ENCODE peak calls at places on chromosomes 1 and 21, in nine cellular contexts. M is type B pancreatic cell, R is AG04449, Z is nephron progenitor cell, B is adrenal gland, J is uterus, F is lung, Q is GM13977, G is Peyer's patch. W is an unnamed sample.
A peak's percentile ranks its signal among the peaks of the same experiment; 100 is the strongest.

GRCh38 chr1:64471218-64471719 is 1.3 kb downstream of the CACHD1 start:
- DNase-seq in M (peak; percentile 72), R (no peak), Z (peak; percentile 80), B (peak; percentile 70), J (peak; percentile 47), F (peak; percentile 47), Q (no peak), G (no peak), W (peak; percentile 37)

GRCh38 chr21:8990326-8991087 is 1530.9 kb upstream of the TPTE start:
- DNase-seq in M (no peak), R (no peak), Z (no peak), B (no peak), J (no peak), F (no peak), Q (peak; percentile 35), G (no peak), W (no peak)

GRCh38 chr1:201299968-201300367 is 16.7 kb downstream of the PKP1 start:
- DNase-seq in M (no peak), R (no peak), Z (no peak), B (peak; percentile 70), J (no peak), F (peak; percentile 73), Q (no peak), G (no peak), W (no peak)

GRCh38 chr21:46626536-46627302 is 8.8 kb upstream of the PRMT2 start:
- DNase-seq in M (no peak), R (no peak), Z (no peak), B (no peak), J (no peak), F (no peak), Q (no peak), G (no peak), W (no peak)

GRCh38 chr1:21344750-21345443 is 54.6 kb upstream of the ECE1 start:
- DNase-seq in M (no peak), R (no peak), Z (no peak), B (no peak), J (no peak), F (no peak), Q (peak; percentile 53), G (peak; percentile 33), W (no peak)

GRCh38 chr1:1439550-1440261 is 4.2 kb downstream of the VWA1 start:
- DNase-seq in M (no peak), R (no peak), Z (no peak), B (no peak), J (no peak), F (no peak), Q (no peak), G (no peak), W (no peak)

GRCh38 chr1:219277304-219277840 is 103.7 kb downstream of the LYPLAL1 start:
- DNase-seq in M (no peak), R (no peak), Z (no peak), B (no peak), J (no peak), F (no peak), Q (no peak), G (no peak), W (no peak)

GRCh38 chr21:39721885-39722284 is 23.1 kb upstream of the IGSF5 start:
- DNase-seq in M (no peak), R (no peak), Z (no peak), B (no peak), J (no peak), F (no peak), Q (no peak), G (no peak), W (no peak)

GRCh38 chr1:3731951-3732746 is 20.1 kb upstream of the CCDC27 start:
- DNase-seq in M (no peak), R (no peak), Z (no peak), B (no peak), J (no peak), F (no peak), Q (no peak), G (no peak), W (no peak)

GRCh38 chr1:22870201-22870871 is 102.3 kb downstream of the LACTBL1 start:
- DNase-seq in M (no peak), R (no peak), Z (peak; percentile 28), B (peak; percentile 63), J (no peak), F (peak; percentile 31), Q (no peak), G (no peak), W (no peak)

GRCh38 chr1:60388092-60388987 is 314.8 kb upstream of the C1orf87 start:
- DNase-seq in M (no peak), R (no peak), Z (no peak), B (peak; percentile 51), J (no peak), F (no peak), Q (no peak), G (no peak), W (no peak)

GRCh38 chr1:116345830-116346229 is 27.2 kb upstream of the ATP1A1 start:
- DNase-seq in M (no peak), R (no peak), Z (no peak), B (no peak), J (no peak), F (no peak), Q (no peak), G (no peak), W (no peak)

GRCh38 chr1:206734499-206735142 is 36.0 kb upstream of the IL19 start:
- DNase-seq in M (no peak), R (no peak), Z (peak; percentile 84), B (peak; percentile 84), J (no peak), F (no peak), Q (peak; percentile 76), G (peak; percentile 86), W (peak; percentile 58)

GRCh38 chr1:210413951-210414350 is 85.2 kb downstream of the HHAT start:
- DNase-seq in M (no peak), R (no peak), Z (no peak), B (no peak), J (no peak), F (no peak), Q (no peak), G (no peak), W (no peak)

GRCh38 chr1:24912359-24913273 is 17.5 kb downstream of the RUNX3 start:
- DNase-seq in M (no peak), R (no peak), Z (peak; percentile 2), B (no peak), J (no peak), F (no peak), Q (no peak), G (no peak), W (no peak)

GRCh38 chr1:40153073-40153770 is 8.0 kb upstream of the RLF start:
- DNase-seq in M (no peak), R (no peak), Z (no peak), B (no peak), J (no peak), F (no peak), Q (peak; percentile 42), G (no peak), W (no peak)

GRCh38 chr1:112410704-112411103 is 14.7 kb downstream of the CTTNBP2NL start:
- DNase-seq in M (no peak), R (no peak), Z (no peak), B (no peak), J (no peak), F (no peak), Q (no peak), G (no peak), W (no peak)

GRCh38 chr1:183234660-183235476 is 48.8 kb downstream of the LAMC2 start:
- DNase-seq in M (no peak), R (peak; percentile 93), Z (peak; percentile 61), B (peak; percentile 77), J (peak; percentile 92), F (peak; percentile 51), Q (no peak), G (no peak), W (no peak)

DNA sequence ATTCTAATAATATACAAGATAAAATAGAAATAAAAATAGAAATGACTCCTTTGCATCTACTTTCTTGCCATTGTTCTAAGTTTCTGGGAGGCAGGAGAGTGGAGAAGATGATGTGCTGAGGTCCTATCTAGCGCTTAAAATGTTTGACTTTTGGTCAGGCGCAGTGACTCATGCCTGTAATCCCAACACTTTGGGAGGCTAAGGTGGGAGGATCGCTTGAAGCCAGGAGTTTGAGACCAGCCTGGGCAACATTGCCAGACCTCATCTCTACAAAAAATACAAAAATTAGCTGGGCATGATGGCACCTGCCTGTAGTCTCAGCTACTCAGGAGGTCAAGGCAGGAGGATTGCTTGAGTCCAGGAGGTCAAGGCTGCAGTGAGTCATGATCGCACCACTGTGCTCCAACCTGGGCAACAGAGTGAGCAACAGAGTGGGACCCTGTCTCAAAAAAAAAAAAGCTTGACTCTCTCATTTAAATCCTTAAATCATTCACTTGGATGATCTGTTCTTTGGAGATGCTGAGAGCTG is 24.2 kb upstream of the SLC45A1 start:
- DNase-seq in M (no peak), R (no peak), Z (no peak), B (no peak), J (no peak), F (no peak), Q (no peak), G (no peak), W (no peak)
- TF ChIP-seq CTCF in M (no peak), R (no peak), Z (no peak), B (no peak), J (no peak), F (no peak), Q (no peak), G (no peak), W (no peak)

GRCh38 chr1:195799016-195799415 is 809.2 kb downstream of the KCNT2 start:
- DNase-seq in M (no peak), R (no peak), Z (no peak), B (no peak), J (no peak), F (no peak), Q (no peak), G (no peak), W (no peak)

GRCh38 chr1:195806060-195806459 is 802.2 kb downstream of the KCNT2 start:
- DNase-seq in M (no peak), R (no peak), Z (no peak), B (no peak), J (no peak), F (no peak), Q (no peak), G (no peak), W (no peak)

GRCh38 chr1:195804547-195804946 is 803.7 kb downstream of the KCNT2 start:
- DNase-seq in M (no peak), R (no peak), Z (no peak), B (no peak), J (no peak), F (no peak), Q (no peak), G (no peak), W (no peak)
- TF ChIP-seq CTCF in M (peak; percentile 33), R (no peak), Z (no peak), B (no peak), J (no peak), F (no peak), Q (peak; percentile 2), G (peak; percentile 6), W (no peak)

DNA sequence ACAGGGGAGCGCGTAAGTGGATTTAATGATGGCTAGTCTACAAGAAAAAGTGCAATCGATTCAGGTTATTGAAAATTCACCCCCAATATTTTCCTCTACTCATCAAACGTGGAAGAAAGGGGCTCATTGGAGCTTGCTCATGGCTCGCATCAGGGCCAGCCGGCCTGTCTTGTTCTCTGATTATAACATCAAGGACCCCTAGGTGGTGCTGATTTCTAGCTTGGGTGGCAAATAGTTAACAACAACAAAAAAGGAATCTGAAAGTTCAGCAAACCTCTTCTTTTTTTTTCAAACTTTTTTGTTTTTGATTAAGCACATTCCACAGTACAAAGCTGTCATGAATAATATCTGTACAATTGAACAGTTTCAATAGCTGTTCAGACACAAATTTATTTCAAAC is 35.8 kb upstream of the SOD1 start:
- DNase-seq in M (no peak), R (no peak), Z (no peak), B (no peak), J (no peak), F (no peak), Q (peak; percentile 43), G (no peak), W (no peak)
- TF ChIP-seq CTCF in M (peak; percentile 52), R (no peak), Z (peak; percentile 19), B (no peak), J (no peak), F (no peak), Q (peak; percentile 42), G (no peak), W (peak; percentile 20)

GRCh38 chr1:199550384-199551067 is 477.0 kb upstream of the NR5A2 start:
- DNase-seq in M (no peak), R (no peak), Z (no peak), B (no peak), J (no peak), F (no peak), Q (no peak), G (no peak), W (no peak)
- TF ChIP-seq CTCF in M (peak; percentile 49), R (peak; percentile 1), Z (no peak), B (no peak), J (no peak), F (no peak), Q (no peak), G (no peak), W (no peak)

W was measured in progenitor cell of endocrine pancreas.